ENCODE peak calls at places on chromosomes 12 and 14, in four cellular contexts. P is astrocyte of the spinal cord, T is A549, Z is sigmoid colon. Y is an unnamed sample.

GRCh38 chr12:51323317-51323960 is 535 bp downstream of the BIN2 start:
- DNase-seq in P (no peak), T (no peak), Z (no peak), Y (no peak)

GRCh38 chr12:132375747-132376463 is 46.5 kb upstream of the GALNT9 start:
- DNase-seq in P (no peak), T (no peak), Z (peak), Y (no peak)

GRCh38 chr14:55382483-55382882 is 29.1 kb downstream of the ATG14 start:
- DNase-seq in P (no peak), T (no peak), Z (no peak), Y (no peak)

GRCh38 chr14:28494196-28494595 is 272.4 kb upstream of the FOXG1 start:
- DNase-seq in P (no peak), T (no peak), Z (no peak), Y (no peak)

GRCh38 chr12:88141425-88141773 is 489 bp downstream of the CEP290 start:
- DNase-seq in P (no peak), T (no peak), Z (no peak), Y (no peak)

GRCh38 chr14:106378191-106378590 is 851.8 kb downstream of the TMEM121 start:
- DNase-seq in P (no peak), T (no peak), Z (no peak), Y (no peak)

GRCh38 chr12:92740421-92740820 is 37.6 kb downstream of the PLEKHG7 start:
- DNase-seq in P (peak), T (no peak), Z (no peak), Y (no peak)

GRCh38 chr12:31234955-31235867 is 90.7 kb downstream of the SINHCAF start:
- DNase-seq in P (peak), T (peak), Z (no peak), Y (no peak)

GRCh38 chr12:50979369-50980052 is 27.2 kb downstream of the HIGD1C start:
- DNase-seq in P (no peak), T (no peak), Z (no peak), Y (no peak)

GRCh38 chr12:57009949-57010626 is 3.7 kb upstream of the ZBTB39 start:
- DNase-seq in P (no peak), T (no peak), Z (no peak), Y (no peak)

GRCh38 chr14:64683264-64683663 is 21.0 kb upstream of the PLEKHG3 start:
- DNase-seq in P (no peak), T (no peak), Z (peak), Y (peak)

GRCh38 chr12:106343213-106343509 is 14.4 kb upstream of the POLR3B start:
- DNase-seq in P (no peak), T (no peak), Z (no peak), Y (no peak)

GRCh38 chr12:105567061-105567460 is 236.6 kb downstream of the C12orf75 start:
- DNase-seq in P (peak), T (no peak), Z (no peak), Y (no peak)

GRCh38 chr12:57093412-57094193 is 4.7 kb downstream of the NAB2 start:
- DNase-seq in P (peak), T (peak), Z (peak), Y (no peak)

GRCh38 chr14:101927859-101928258 is 36.5 kb upstream of the DYNC1H1 start:
- DNase-seq in P (peak), T (no peak), Z (peak), Y (peak)

GRCh38 chr14:34536951-34537676 is 2.4 kb downstream of the EAPP start:
- DNase-seq in P (peak), T (no peak), Z (no peak), Y (peak)

GRCh38 chr14:64060648-64061096 is 207.9 kb downstream of the SYNE2 start:
- DNase-seq in P (no peak), T (peak), Z (no peak), Y (no peak)

GRCh38 chr14:104438166-104438887 is 141.2 kb upstream of the C14orf180 start:
- DNase-seq in P (no peak), T (no peak), Z (no peak), Y (no peak)

GRCh38 chr14:75934998-75935628 is 46.7 kb downstream of the TGFB3 start:
- DNase-seq in P (no peak), T (no peak), Z (no peak), Y (no peak)

GRCh38 chr14:24252289-24253124 is 10.1 kb upstream of the TINF2 start:
- DNase-seq in P (no peak), T (no peak), Z (no peak), Y (no peak)

GRCh38 chr14:90483551-90483950 is 86.7 kb downstream of the CALM1 start:
- DNase-seq in P (no peak), T (no peak), Z (no peak), Y (no peak)

GRCh38 chr12:32877670-32878459 is 18.7 kb downstream of the PKP2 start:
- DNase-seq in P (no peak), T (no peak), Z (no peak), Y (no peak)

GRCh38 chr12:31710021-31710818 is 18.6 kb downstream of the AMN1 start:
- DNase-seq in P (no peak), T (no peak), Z (no peak), Y (no peak)

GRCh38 chr14:65169351-65169750 is 67.0 kb upstream of the MAX start:
- DNase-seq in P (peak), T (no peak), Z (no peak), Y (no peak)

GRCh38 chr12:81644503-81644902 is 114.6 kb downstream of the PPFIA2 start:
- DNase-seq in P (peak), T (peak), Z (no peak), Y (peak)

GRCh38 chr12:110848524-110848923 is 1.7 kb downstream of the CCDC63 start:
- DNase-seq in P (no peak), T (no peak), Z (no peak), Y (no peak)

GRCh38 chr12:93699271-93700141 is 22.3 kb downstream of the CRADD start:
- DNase-seq in P (peak), T (no peak), Z (no peak), Y (peak)

GRCh38 chr12:51391047-51391837 is at the start of gene GALNT6:
- DNase-seq in P (no peak), T (peak), Z (no peak), Y (no peak)

GRCh38 chr12:8676651-8677050 is 14.0 kb upstream of the MFAP5 start:
- DNase-seq in P (no peak), T (no peak), Z (no peak), Y (no peak)

GRCh38 chr12:113244015-113244983 is 23.0 kb downstream of the TPCN1 start:
- DNase-seq in P (no peak), T (no peak), Z (peak), Y (no peak)

GRCh38 chr14:25351269-25351668 is 301.3 kb upstream of the STXBP6 start:
- DNase-seq in P (no peak), T (no peak), Z (no peak), Y (no peak)

GRCh38 chr14:76954791-76955190 is 73.7 kb downstream of the IRF2BPL start:
- DNase-seq in P (no peak), T (no peak), Z (no peak), Y (no peak)

GRCh38 chr12:22254450-22254849 is 80.1 kb downstream of the ST8SIA1 start:
- DNase-seq in P (no peak), T (no peak), Z (no peak), Y (no peak)

GRCh38 chr14:23577710-23578392 is 739 bp downstream of the JPH4 start:
- DNase-seq in P (no peak), T (no peak), Z (peak), Y (no peak)

GRCh38 chr12:113990548-113991223 is 24.6 kb upstream of the RBM19 start:
- DNase-seq in P (no peak), T (no peak), Z (no peak), Y (no peak)

GRCh38 chr12:53844989-53845836 is 93.4 kb upstream of the HOXC13 start:
- DNase-seq in P (no peak), T (peak), Z (no peak), Y (no peak)

GRCh38 chr14:104677506-104678332 is 11.7 kb upstream of the INF2 start:
- DNase-seq in P (peak), T (peak), Z (peak), Y (no peak)

DNA sequence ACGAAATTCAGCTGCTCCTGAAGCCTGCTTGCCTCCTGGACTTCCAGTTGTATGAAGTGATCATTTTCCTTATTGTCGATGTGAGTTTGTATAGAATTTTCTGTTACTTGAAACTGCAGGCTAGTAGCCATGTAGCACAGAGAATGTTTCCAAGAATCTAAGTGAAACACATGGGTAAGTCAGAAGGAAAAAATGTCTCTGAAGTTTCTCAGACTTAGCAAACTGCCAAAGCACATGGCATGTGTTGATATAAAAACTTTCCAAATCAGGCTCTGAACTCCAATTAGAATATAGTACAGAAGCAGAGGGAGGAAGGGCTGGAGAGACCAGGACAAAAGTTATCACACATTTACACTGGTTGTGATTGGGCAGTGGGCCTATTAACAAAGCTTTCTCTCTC is 9.8 kb upstream of the PCNX1 start:
- DNase-seq in P (peak), T (no peak), Z (no peak), Y (no peak)
- H3K4me3 ChIP-seq in P (no peak), T (no peak), Z (no peak), Y (no peak)

GRCh38 chr14:97840159-97840558 is 1043.0 kb downstream of the VRK1 start:
- DNase-seq in P (no peak), T (no peak), Z (no peak), Y (no peak)
- TF ChIP-seq CTCF in P (no peak), T (no peak), Z (no peak), Y (no peak)

DNA sequence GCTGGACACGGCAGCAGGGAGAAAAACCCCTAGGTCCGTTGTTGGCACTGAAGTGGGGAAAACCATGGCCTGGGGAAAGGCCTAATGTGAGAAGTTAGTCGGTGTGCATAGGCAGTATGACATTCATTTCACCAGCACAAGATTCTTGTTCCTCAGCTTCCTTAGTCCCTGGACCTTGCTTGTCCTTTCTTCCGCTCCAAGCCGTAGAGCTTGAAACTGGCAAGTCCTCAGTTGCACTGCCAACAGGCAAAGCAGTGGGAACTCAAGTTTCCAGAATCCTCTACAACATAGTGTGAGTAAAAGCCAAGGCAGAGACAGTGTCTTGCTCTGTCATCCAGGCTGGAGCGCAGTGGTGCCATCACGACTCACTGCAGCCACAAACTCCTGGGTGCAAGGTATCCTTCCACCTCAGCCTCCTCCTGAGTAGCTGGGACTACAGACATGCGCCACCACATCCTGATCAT is 138.5 kb upstream of the AMIGO2 start:
- DNase-seq in P (no peak), T (no peak), Z (no peak), Y (no peak)
- H3K4me3 ChIP-seq in P (no peak), T (no peak), Z (no peak), Y (no peak)

GRCh38 chr12:104057771-104058197 is 6.5 kb upstream of the HCFC2 start:
- DNase-seq in P (peak), T (no peak), Z (no peak), Y (no peak)
- TF ChIP-seq CTCF in P (peak), T (peak), Z (peak), Y (peak)

DNA sequence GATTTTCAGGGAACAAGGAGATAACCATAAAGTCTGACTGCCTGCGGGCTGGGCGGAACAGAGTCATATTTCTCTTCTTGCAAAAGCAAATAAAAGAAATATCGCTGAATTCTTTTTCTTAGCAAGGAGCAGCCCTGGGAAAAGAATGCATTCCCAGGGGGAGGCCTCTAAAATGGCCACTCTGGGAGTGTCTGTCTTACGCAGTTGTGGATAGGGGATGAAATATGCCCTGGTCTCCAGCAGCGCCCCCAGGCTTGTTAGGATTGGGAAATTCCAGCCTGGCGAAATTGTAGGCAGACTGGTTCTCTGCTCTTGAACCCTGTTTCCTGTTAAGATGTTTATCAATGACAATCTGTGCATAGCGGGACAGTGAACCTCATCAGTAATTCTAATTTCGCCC is 40.5 kb downstream of the PCNX1 start:
- DNase-seq in P (no peak), T (no peak), Z (no peak), Y (no peak)
- H3K4me3 ChIP-seq in P (no peak), T (no peak), Z (no peak), Y (no peak)

DNA sequence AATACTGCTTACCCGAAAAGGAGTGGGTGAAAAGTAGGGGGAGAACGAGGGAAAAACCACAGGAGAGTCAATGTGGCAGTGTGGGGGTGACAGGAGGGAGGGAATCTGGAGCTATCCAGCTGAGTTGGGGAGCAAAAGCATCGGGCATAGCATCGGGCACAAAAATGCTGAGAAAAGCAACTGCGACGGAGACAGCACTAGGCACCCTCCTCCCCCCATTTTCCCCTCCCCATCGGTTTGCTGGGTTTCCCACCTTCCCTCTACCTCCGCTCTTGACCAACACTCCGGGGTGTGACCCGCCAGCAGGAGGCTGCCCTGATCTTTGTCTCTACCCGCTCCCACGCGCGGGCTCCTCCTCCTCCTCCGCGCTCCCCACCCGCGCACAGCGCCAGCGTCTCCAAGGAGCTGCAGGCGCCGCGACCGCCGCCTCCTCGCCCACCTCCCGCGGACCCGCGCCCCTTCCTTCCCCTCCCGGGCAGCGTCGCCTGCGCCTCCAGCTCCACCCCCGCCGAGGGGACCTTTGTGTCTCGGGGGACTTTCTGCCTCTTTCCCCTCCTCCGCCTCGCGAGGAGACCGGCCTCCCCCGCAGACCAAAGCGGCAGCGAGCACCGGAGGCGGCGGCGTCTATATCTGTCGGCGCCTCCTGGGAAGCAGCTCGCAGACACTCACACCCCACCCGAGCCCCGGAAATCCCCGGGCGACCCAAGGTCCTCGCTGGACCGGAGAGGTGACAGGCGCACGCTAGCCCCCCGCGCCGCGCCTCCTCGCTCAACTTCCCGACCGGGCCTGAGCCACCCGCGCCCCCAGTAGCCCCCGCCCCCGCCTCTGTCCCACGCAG is 939 bp downstream of the CDK17 start:
- DNase-seq in P (peak), T (peak), Z (peak), Y (no peak)
- TF ChIP-seq CTCF in P (peak), T (no peak), Z (peak), Y (peak)

GRCh38 chr14:21258889-21259787 is 10.1 kb downstream of the HNRNPC start:
- DNase-seq in P (no peak), T (no peak), Z (no peak), Y (no peak)
- H3K4me3 ChIP-seq in P (no peak), T (no peak), Z (no peak), Y (no peak)

Y was measured in retinal pigment epithelial cell.